ENCODE peak calls at places on chromosome 6, in ten cellular contexts. O, T, B, G, Y, F, U, S, D and W are unnamed samples.
A peak's percentile ranks its signal among the peaks of the same experiment; 100 is the strongest.

GRCh38 chr6:7146079-7146828 is 38.5 kb downstream of the RREB1 start:
- DNase-seq in O (no peak), T (peak; percentile 64), B (no peak), G (peak; percentile 61), Y (no peak), F (peak; percentile 80), U (no peak), S (peak; percentile 79), D (peak; percentile 86), W (no peak)

GRCh38 chr6:35392111-35392702 is 49.8 kb downstream of the PPARD start:
- DNase-seq in O (no peak), T (peak; percentile 99), B (no peak), G (no peak), Y (no peak), F (no peak), U (no peak), S (peak; percentile 39), D (no peak), W (no peak)

GRCh38 chr6:158160932-158161539 is 7.0 kb downstream of the SERAC1 start:
- DNase-seq in O (no peak), T (no peak), B (no peak), G (peak; percentile 50), Y (peak; percentile 16), F (peak; percentile 73), U (no peak), S (peak; percentile 77), D (no peak), W (no peak)

GRCh38 chr6:95819939-95820338 is 195.8 kb upstream of the FUT9 start:
- DNase-seq in O (peak; percentile 37), T (no peak), B (no peak), G (no peak), Y (no peak), F (no peak), U (peak; percentile 26), S (no peak), D (no peak), W (no peak)

GRCh38 chr6:144151010-144151727 is 852 bp downstream of the STX11 start:
- DNase-seq in O (no peak), T (peak; percentile 23), B (no peak), G (no peak), Y (no peak), F (no peak), U (no peak), S (no peak), D (peak; percentile 77), W (no peak)

GRCh38 chr6:33861722-33862121 is 57.9 kb upstream of the MLN start:
- DNase-seq in O (no peak), T (no peak), B (no peak), G (no peak), Y (no peak), F (no peak), U (no peak), S (no peak), D (peak; percentile 8), W (no peak)

GRCh38 chr6:168122521-168122920 is 43.5 kb upstream of the FRMD1 start:
- DNase-seq in O (peak; percentile 20), T (no peak), B (no peak), G (no peak), Y (no peak), F (no peak), U (no peak), S (no peak), D (no peak), W (no peak)

GRCh38 chr6:14423330-14423729 is 305.8 kb downstream of the CD83 start:
- DNase-seq in O (no peak), T (no peak), B (no peak), G (no peak), Y (no peak), F (peak; percentile 3), U (no peak), S (no peak), D (no peak), W (no peak)

GRCh38 chr6:7169296-7169721 is 61.5 kb downstream of the RREB1 start:
- DNase-seq in O (no peak), T (no peak), B (no peak), G (peak; percentile 68), Y (no peak), F (no peak), U (peak; percentile 79), S (no peak), D (no peak), W (no peak)

GRCh38 chr6:170208651-170209353 is 82.1 kb downstream of the DLL1 start:
- DNase-seq in O (peak; percentile 20), T (no peak), B (no peak), G (no peak), Y (no peak), F (no peak), U (no peak), S (no peak), D (no peak), W (no peak)

GRCh38 chr6:35385457-35386202 is 43.3 kb downstream of the PPARD start:
- DNase-seq in O (no peak), T (peak; percentile 44), B (no peak), G (peak; percentile 75), Y (no peak), F (no peak), U (no peak), S (peak; percentile 57), D (no peak), W (no peak)

GRCh38 chr6:90947184-90948064 is 360.6 kb upstream of the MAP3K7 start:
- DNase-seq in O (no peak), T (no peak), B (no peak), G (no peak), Y (no peak), F (no peak), U (no peak), S (no peak), D (no peak), W (no peak)

GRCh38 chr6:133418108-133418507 is 177.0 kb downstream of the EYA4 start:
- DNase-seq in O (no peak), T (no peak), B (no peak), G (no peak), Y (no peak), F (peak; percentile 18), U (no peak), S (no peak), D (no peak), W (no peak)

GRCh38 chr6:45942953-45943352 is 72.7 kb downstream of the CLIC5 start:
- DNase-seq in O (no peak), T (no peak), B (no peak), G (no peak), Y (no peak), F (no peak), U (no peak), S (no peak), D (no peak), W (no peak)

GRCh38 chr6:45949256-45949655 is 66.4 kb downstream of the CLIC5 start:
- DNase-seq in O (no peak), T (no peak), B (no peak), G (no peak), Y (no peak), F (no peak), U (no peak), S (peak; percentile 65), D (no peak), W (no peak)

GRCh38 chr6:45946887-45947286 is 68.8 kb downstream of the CLIC5 start:
- DNase-seq in O (no peak), T (no peak), B (no peak), G (peak; percentile 30), Y (no peak), F (peak; percentile 12), U (no peak), S (peak; percentile 48), D (no peak), W (no peak)

GRCh38 chr6:45947807-45948206 is 67.9 kb downstream of the CLIC5 start:
- DNase-seq in O (no peak), T (no peak), B (no peak), G (no peak), Y (no peak), F (no peak), U (no peak), S (no peak), D (no peak), W (no peak)

GRCh38 chr6:45946352-45946751 is 69.3 kb downstream of the CLIC5 start:
- DNase-seq in O (peak; percentile 57), T (peak; percentile 20), B (no peak), G (peak; percentile 92), Y (peak; percentile 59), F (peak; percentile 72), U (peak; percentile 62), S (peak; percentile 73), D (no peak), W (peak; percentile 74)
- TF ChIP-seq CTCF in O (peak; percentile 64), T (peak; percentile 36), B (peak; percentile 12), G (peak; percentile 78), Y (peak; percentile 77), F (peak; percentile 54), U (peak; percentile 57), S (peak; percentile 69), D (no peak), W (peak; percentile 77)

GRCh38 chr6:43505718-43506117 is 4.4 kb downstream of the LRRC73 start:
- DNase-seq in O (no peak), T (no peak), B (no peak), G (no peak), Y (no peak), F (no peak), U (no peak), S (no peak), D (no peak), W (no peak)
- TF ChIP-seq CTCF in O (peak; percentile 20), T (no peak), B (no peak), G (no peak), Y (no peak), F (no peak), U (no peak), S (no peak), D (no peak), W (no peak)

GRCh38 chr6:160519133-160519532 is 144.9 kb downstream of the LPA start:
- DNase-seq in O (no peak), T (no peak), B (no peak), G (no peak), Y (no peak), F (no peak), U (no peak), S (no peak), D (no peak), W (no peak)

GRCh38 chr6:160513836-160514235 is 150.2 kb downstream of the LPA start:
- DNase-seq in O (no peak), T (no peak), B (no peak), G (no peak), Y (no peak), F (no peak), U (no peak), S (peak; percentile 20), D (no peak), W (no peak)

GRCh38 chr6:160520043-160520904 is 143.8 kb downstream of the LPA start:
- DNase-seq in O (peak; percentile 80), T (peak; percentile 77), B (no peak), G (peak; percentile 60), Y (peak; percentile 20), F (peak; percentile 34), U (peak; percentile 71), S (peak; percentile 57), D (peak; percentile 5), W (peak; percentile 31)

GRCh38 chr6:160523223-160523622 is 140.9 kb downstream of the LPA start:
- DNase-seq in O (no peak), T (no peak), B (no peak), G (no peak), Y (no peak), F (no peak), U (no peak), S (no peak), D (no peak), W (no peak)

GRCh38 chr6:160519603-160520042 is 144.5 kb downstream of the LPA start:
- DNase-seq in O (no peak), T (no peak), B (peak; percentile 22), G (no peak), Y (no peak), F (no peak), U (no peak), S (no peak), D (peak; percentile 55), W (no peak)
- TF ChIP-seq CTCF in O (peak; percentile 95), T (peak; percentile 93), B (no peak), G (peak; percentile 94), Y (peak; percentile 94), F (peak; percentile 80), U (peak; percentile 97), S (peak; percentile 93), D (peak; percentile 60), W (peak; percentile 97)

GRCh38 chr6:10030942-10031537 is 383.8 kb downstream of the TFAP2A start:
- DNase-seq in O (no peak), T (no peak), B (peak; percentile 31), G (no peak), Y (no peak), F (no peak), U (peak; percentile 58), S (no peak), D (no peak), W (no peak)
- TF ChIP-seq CTCF in O (peak; percentile 82), T (peak; percentile 48), B (peak; percentile 50), G (peak; percentile 37), Y (peak; percentile 19), F (no peak), U (peak; percentile 70), S (peak; percentile 15), D (peak; percentile 1), W (peak; percentile 35)